ENCODE peak calls at places on chromosomes 7 and 10, in four cellular contexts. H is WERI-Rb-1, J is endodermal cell, R is stomach. Q is an unnamed sample.
A peak's percentile ranks its signal among the peaks of the same experiment; 100 is the strongest.

GRCh38 chr7:149772821-149773425 is 465 bp downstream of the ZNF467 start:
- DNase-seq in H (peak; percentile 36), J (peak; percentile 76), R (peak; percentile 44), Q (peak; percentile 51)

GRCh38 chr7:24283900-24284698 is at the start of gene NPY:
- DNase-seq in H (peak; percentile 26), J (peak; percentile 66), R (no peak), Q (no peak)

GRCh38 chr7:158276414-158277218 is 311.0 kb downstream of the PTPRN2 start:
- DNase-seq in H (no peak), J (no peak), R (no peak), Q (no peak)

GRCh38 chr10:75430000-75430763 is 1.2 kb upstream of the LRMDA start:
- DNase-seq in H (peak; percentile 70), J (peak; percentile 77), R (peak; percentile 70), Q (peak; percentile 67)

GRCh38 chr7:15334524-15335269 is 227.1 kb downstream of the AGMO start:
- DNase-seq in H (no peak), J (no peak), R (no peak), Q (no peak)

GRCh38 chr7:158373761-158374545 is 213.7 kb downstream of the PTPRN2 start:
- DNase-seq in H (no peak), J (no peak), R (no peak), Q (no peak)

GRCh38 chr10:54983255-54983654 is 182.2 kb upstream of the PCDH15 start:
- DNase-seq in H (no peak), J (no peak), R (no peak), Q (no peak)

GRCh38 chr7:50667338-50667737 is 102.1 kb upstream of the DDC start:
- DNase-seq in H (no peak), J (no peak), R (peak; percentile 83), Q (no peak)

GRCh38 chr7:96596120-96596826 is 113.4 kb downstream of the SEM1 start:
- DNase-seq in H (peak; percentile 27), J (peak; percentile 44), R (no peak), Q (no peak)

GRCh38 chr7:159032310-159032709 is 112.4 kb downstream of the VIPR2 start:
- DNase-seq in H (no peak), J (peak; percentile 43), R (peak; percentile 24), Q (peak; percentile 22)

GRCh38 chr10:21689881-21690280 is 155.8 kb downstream of the MLLT10 start:
- DNase-seq in H (no peak), J (no peak), R (no peak), Q (no peak)

GRCh38 chr7:151013728-151014497 is 10.4 kb downstream of the ATG9B start:
- DNase-seq in H (no peak), J (peak; percentile 93), R (peak; percentile 67), Q (no peak)

GRCh38 chr10:60310746-60311145 is 78.9 kb downstream of the ANK3 start:
- DNase-seq in H (no peak), J (no peak), R (no peak), Q (no peak)

GRCh38 chr7:4103352-4104091 is 578.6 kb upstream of the FOXK1 start:
- DNase-seq in H (no peak), J (peak; percentile 62), R (no peak), Q (no peak)

GRCh38 chr7:45028138-45028919 is 28.3 kb downstream of the CCM2 start:
- DNase-seq in H (no peak), J (no peak), R (no peak), Q (no peak)

GRCh38 chr7:155460926-155461613 is 3.1 kb downstream of the EN2 start:
- DNase-seq in H (no peak), J (peak; percentile 52), R (no peak), Q (no peak)

GRCh38 chr7:97064972-97065587 is 40.4 kb upstream of the DLX5 start:
- DNase-seq in H (peak; percentile 31), J (peak; percentile 62), R (no peak), Q (no peak)

GRCh38 chr10:79449181-79450146 is 4.0 kb upstream of the ZCCHC24 start:
- DNase-seq in H (peak; percentile 63), J (peak; percentile 40), R (peak; percentile 39), Q (no peak)

GRCh38 chr7:103984050-103984449 is 5.4 kb downstream of the RELN start:
- DNase-seq in H (no peak), J (no peak), R (no peak), Q (no peak)

GRCh38 chr10:72250666-72251065 is 23.1 kb upstream of the DDIT4 start:
- DNase-seq in H (peak; percentile 51), J (no peak), R (peak; percentile 43), Q (no peak)

GRCh38 chr10:72248477-72249151 is 25.1 kb upstream of the DDIT4 start:
- DNase-seq in H (no peak), J (peak; percentile 85), R (peak; percentile 87), Q (peak; percentile 76)

GRCh38 chr10:72253002-72253401 is 20.7 kb upstream of the DDIT4 start:
- DNase-seq in H (no peak), J (no peak), R (no peak), Q (no peak)

GRCh38 chr10:72254891-72255568 is 18.7 kb upstream of the DDIT4 start:
- DNase-seq in H (peak; percentile 58), J (peak; percentile 94), R (peak; percentile 93), Q (peak; percentile 83)

DNA sequence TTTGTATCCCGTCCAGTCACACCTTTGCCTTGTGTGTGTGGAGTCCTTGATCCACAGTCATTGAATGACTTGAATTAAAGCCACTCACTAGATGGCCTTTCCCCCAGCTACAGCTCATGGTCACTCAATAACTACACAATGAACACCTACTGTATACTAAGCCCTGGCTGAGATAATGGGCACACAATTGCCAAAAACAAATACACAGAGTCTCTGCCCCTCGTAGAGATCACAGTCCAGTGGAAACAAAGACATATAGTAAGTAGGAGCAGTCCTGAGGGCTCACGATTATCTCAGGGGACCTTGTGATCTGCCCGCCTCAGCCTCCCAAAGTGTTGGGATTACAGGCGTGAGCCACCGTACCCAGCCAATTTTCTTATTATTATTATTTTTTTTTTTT is 22.1 kb upstream of the DDIT4 start:
- DNase-seq in H (no peak), J (no peak), R (no peak), Q (no peak)
- H3K27ac ChIP-seq in H (no peak overlapping the region), J (no peak overlapping the region), R (peak overlapping the region; percentile 92), Q (no peak overlapping the region)

GRCh38 chr7:65975814-65976445 is 6.1 kb downstream of the GUSB start:
- DNase-seq in H (no peak), J (peak; percentile 60), R (no peak), Q (no peak)

GRCh38 chr7:65972976-65973375 is 9.0 kb downstream of the GUSB start:
- DNase-seq in H (no peak), J (no peak), R (no peak), Q (no peak)

GRCh38 chr7:65974191-65974801 is 7.7 kb downstream of the GUSB start:
- DNase-seq in H (no peak), J (no peak), R (no peak), Q (no peak)

GRCh38 chr7:65976659-65977196 is 5.3 kb downstream of the GUSB start:
- DNase-seq in H (no peak), J (no peak), R (no peak), Q (no peak)

DNA sequence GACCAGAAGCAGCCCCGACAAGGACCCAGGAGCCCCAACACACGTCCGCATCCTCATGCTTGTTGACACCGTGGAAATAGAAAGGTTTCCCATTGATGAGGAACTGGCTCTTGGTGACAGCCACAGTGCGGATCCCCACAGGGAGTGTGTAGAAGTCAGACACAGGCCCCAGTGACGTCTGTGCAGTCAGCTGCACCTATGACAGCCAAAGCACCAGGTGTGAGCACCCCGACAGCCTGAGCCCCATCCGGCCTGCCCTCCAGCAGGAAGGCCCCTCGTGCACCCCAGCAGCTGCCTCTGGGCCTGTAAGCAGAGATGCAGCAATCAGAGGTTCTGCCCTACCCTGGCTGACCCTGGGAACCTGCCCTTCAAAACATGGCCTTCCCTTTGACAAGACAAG is 7.1 kb downstream of the GUSB start:
- DNase-seq in H (no peak), J (no peak), R (no peak), Q (no peak)
- H3K36me3 ChIP-seq in H (peaks cover 97% of the 10 kb centered on the region), J (peaks cover 48% of the 10 kb centered on the region), R (peaks cover 99% of the 10 kb centered on the region), Q (peaks cover 59% of the 10 kb centered on the region)

DNA sequence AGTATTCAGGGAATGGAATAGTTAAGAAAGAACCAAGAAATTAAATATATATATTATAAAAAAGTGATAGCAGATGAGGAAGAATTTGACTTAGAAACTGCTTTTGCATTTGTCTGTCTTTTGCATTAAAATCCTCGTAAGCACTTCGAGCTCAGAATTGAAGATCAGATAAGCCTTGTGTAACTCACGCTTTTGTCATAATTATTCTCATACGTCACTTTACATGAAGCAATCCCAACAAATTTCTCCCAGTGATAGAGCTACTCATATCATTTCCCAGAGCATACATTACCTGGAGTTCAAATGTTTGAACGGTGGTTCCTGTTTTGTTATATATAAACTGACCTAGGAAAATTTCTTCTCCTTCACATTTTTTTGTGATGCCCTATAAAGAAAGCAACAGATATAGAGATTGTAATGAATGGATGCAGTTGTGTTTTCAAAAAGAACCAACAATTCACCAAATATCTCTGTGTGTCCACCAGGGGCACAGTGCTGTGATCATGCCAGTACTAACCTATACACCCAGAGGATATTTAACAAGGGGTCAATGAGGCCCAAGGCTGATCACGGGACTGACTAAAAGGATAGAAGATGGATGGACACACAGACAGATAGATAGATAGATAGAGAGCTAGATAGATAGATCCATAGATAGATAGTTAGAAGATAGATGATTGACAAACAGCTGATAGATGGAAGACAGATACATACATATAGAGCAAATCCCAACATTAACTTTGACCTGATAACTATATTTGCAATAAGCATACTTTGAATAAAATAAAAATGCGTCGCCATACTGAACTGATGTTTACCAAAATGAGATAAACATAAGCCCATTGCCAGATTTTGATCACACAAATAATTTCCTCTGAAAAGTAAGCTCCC is 9.3 kb upstream of the HUS1 start:
- DNase-seq in H (peak; percentile 23), J (no peak), R (no peak), Q (no peak)
- TF ChIP-seq CTCF in H (peak; percentile 39), J (peak; percentile 77), R (no peak), Q (no peak)

DNA sequence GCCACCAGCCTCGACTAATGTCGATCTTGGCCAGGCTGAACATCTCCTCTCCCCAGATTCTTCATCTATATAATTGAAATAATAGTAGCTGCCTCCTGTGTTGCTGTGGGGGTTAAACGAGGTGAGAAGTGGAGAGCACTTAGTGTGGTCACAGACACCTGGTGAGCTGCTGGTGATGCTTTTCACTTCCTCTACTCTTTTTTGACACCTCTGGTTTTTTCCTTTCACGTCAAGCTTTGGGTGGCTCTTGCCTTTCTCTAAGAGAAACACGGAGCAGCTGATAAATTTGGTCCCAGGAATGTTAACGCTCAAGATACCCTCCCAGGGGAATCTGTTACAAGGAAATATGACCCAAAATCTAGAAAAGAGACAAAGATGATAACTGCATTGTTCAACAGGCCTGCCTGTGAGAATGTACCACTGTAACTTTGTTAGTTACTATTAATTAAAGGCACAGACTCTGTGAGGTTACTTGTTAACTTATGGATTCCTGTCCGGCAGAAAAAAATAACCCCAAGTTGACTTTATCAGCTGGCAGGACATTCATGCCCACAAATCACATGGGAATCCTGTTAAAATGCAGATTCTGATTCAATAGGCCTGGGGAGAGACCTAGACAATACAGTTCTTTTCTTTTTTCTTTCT is 9.5 kb upstream of the NPFFR1 start:
- DNase-seq in H (no peak), J (peak; percentile 73), R (no peak), Q (no peak)
- H3K27ac ChIP-seq in H (no peak overlapping the region), J (no peak overlapping the region), R (no peak overlapping the region), Q (no peak overlapping the region)

Q was measured in lung.